ENCODE peak calls at places on chromosomes 13 and 19, in ten cellular contexts. I is mesothelial cell of epicardium; V is brain microvascular endothelial cell; F is fibroblast of mammary gland; S is ascending aorta; B is thoracic aorta; M is OCI-LY7; P is CD4-positive, alpha-beta T cell; J is omental fat pad; W is psoas muscle. G is an unnamed sample.

GRCh38 chr19:51647318-51647717 is 693 bp upstream of the SIGLEC14 start:
- DNase-seq in M (no peak), P (no peak), F (no peak), I (no peak), J (no peak), B (no peak), W (no peak), S (no peak), V (no peak), G (no peak)

GRCh38 chr19:55456347-55456746 is 5.1 kb downstream of the ISOC2 start:
- DNase-seq in B (no peak), P (no peak), W (no peak), I (no peak), F (no peak), V (no peak), M (no peak), J (no peak), S (no peak), G (no peak)

GRCh38 chr19:45852941-45853340 is 10.0 kb downstream of the SYMPK start:
- DNase-seq in I (no peak), J (no peak), M (no peak), B (no peak), V (no peak), S (no peak), F (peak), W (no peak), P (no peak), G (no peak)

GRCh38 chr13:112064222-112064621 is 2.7 kb upstream of the SOX1 start:
- DNase-seq in J (no peak), F (no peak), S (no peak), I (no peak), M (no peak), V (no peak), W (no peak), P (no peak), B (no peak), G (no peak)

GRCh38 chr13:110528371-110528770 is 33.2 kb downstream of the RAB20 start:
- DNase-seq in I (no peak), J (no peak), P (no peak), F (peak), S (no peak), B (no peak), M (no peak), W (no peak), V (peak), G (no peak)

GRCh38 chr19:27773318-27774094 is 1439.4 kb downstream of the UQCRFS1 start:
- DNase-seq in J (no peak), V (no peak), P (no peak), S (no peak), W (no peak), I (no peak), B (no peak), F (no peak), M (no peak), G (no peak)

GRCh38 chr19:38663957-38664502 is 16.6 kb downstream of the ACTN4 start:
- DNase-seq in B (no peak), W (peak), P (no peak), I (no peak), M (no peak), J (no peak), V (no peak), F (no peak), S (peak), G (peak)

GRCh38 chr13:43196171-43196611 is 172.8 kb downstream of the DNAJC15 start:
- DNase-seq in P (no peak), I (no peak), F (peak), J (no peak), S (no peak), V (no peak), B (no peak), W (peak), M (no peak), G (no peak)

GRCh38 chr19:21604941-21605548 is 99.6 kb downstream of the ZNF429 start:
- DNase-seq in V (no peak), I (no peak), S (no peak), J (no peak), P (no peak), F (no peak), B (no peak), W (no peak), M (no peak), G (no peak)

GRCh38 chr13:40982772-40983171 is 36.3 kb downstream of the ELF1 start:
- DNase-seq in I (no peak), P (peak), V (peak), W (no peak), B (no peak), M (peak), F (peak), J (no peak), S (no peak), G (no peak)

GRCh38 chr13:75258159-75258782 is 223.7 kb downstream of the TBC1D4 start:
- DNase-seq in V (no peak), I (no peak), S (no peak), W (no peak), P (no peak), J (no peak), B (no peak), F (peak), M (peak), G (no peak)

GRCh38 chr19:23991170-23991569 is 76.5 kb downstream of the ZNF726 start:
- DNase-seq in F (no peak), S (no peak), J (no peak), I (no peak), M (peak), W (no peak), V (peak), P (no peak), B (no peak), G (no peak)

GRCh38 chr13:51562011-51562671 is 22.1 kb upstream of the WDFY2 start:
- DNase-seq in S (no peak), W (no peak), V (no peak), F (no peak), B (no peak), J (no peak), I (no peak), P (no peak), M (no peak), G (no peak)

GRCh38 chr19:33134571-33135041 is 2.7 kb downstream of the WDR88 start:
- DNase-seq in I (no peak), J (no peak), V (no peak), M (no peak), F (no peak), P (peak), B (no peak), S (no peak), W (no peak), G (no peak)

GRCh38 chr19:2578911-2579677 is 103.2 kb downstream of the GADD45B start:
- DNase-seq in I (peak), B (peak), W (peak), F (peak), P (peak), V (peak), S (peak), M (no peak), J (no peak), G (peak)

GRCh38 chr19:52722062-52723005 is 12.5 kb downstream of the ZNF611 start:
- DNase-seq in J (no peak), I (no peak), V (peak), M (no peak), F (peak), P (no peak), B (no peak), S (no peak), W (no peak), G (no peak)

DNA sequence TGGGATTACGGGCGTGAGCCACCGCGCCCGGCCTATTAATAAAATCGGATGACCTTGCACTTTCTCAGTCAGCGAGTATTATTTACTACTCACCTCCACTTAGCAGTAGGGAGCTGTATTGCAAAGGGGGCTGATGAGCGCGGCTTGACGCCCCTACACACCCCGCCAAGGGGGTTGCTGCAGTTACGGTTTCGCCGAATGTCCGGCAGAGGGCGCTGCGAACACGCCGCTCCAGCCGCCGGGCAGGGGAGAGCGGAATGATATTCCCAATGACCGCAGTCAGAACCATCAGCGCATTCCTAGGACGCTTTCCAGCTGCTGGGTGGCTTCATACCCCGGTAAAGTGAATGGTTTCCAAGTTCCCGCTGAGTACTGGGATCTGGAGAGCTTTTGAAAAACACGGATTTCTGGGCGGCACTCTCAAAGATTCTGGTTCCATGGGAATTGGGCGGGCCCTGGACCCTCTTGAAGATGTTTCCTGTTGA is 30.0 kb upstream of the TPT1 start:
- DNase-seq in J (peak), I (peak), B (peak), S (peak), V (peak), F (peak), P (peak), M (peak), W (peak), G (peak)
- TF ChIP-seq CTCF in J (peak), I (peak), B (peak), S (peak), V (peak), F (peak), P (peak), M (peak), W (peak), G (peak)

GRCh38 chr19:13902993-13903555 is 2.8 kb downstream of the BRME1 start:
- DNase-seq in P (no peak), B (no peak), J (no peak), V (no peak), W (no peak), M (peak), F (peak), S (no peak), I (no peak), G (no peak)
- TF ChIP-seq CTCF in P (no peak), B (no peak), J (no peak), V (peak), W (no peak), M (peak), F (peak), S (peak), I (no peak), G (peak)

DNA sequence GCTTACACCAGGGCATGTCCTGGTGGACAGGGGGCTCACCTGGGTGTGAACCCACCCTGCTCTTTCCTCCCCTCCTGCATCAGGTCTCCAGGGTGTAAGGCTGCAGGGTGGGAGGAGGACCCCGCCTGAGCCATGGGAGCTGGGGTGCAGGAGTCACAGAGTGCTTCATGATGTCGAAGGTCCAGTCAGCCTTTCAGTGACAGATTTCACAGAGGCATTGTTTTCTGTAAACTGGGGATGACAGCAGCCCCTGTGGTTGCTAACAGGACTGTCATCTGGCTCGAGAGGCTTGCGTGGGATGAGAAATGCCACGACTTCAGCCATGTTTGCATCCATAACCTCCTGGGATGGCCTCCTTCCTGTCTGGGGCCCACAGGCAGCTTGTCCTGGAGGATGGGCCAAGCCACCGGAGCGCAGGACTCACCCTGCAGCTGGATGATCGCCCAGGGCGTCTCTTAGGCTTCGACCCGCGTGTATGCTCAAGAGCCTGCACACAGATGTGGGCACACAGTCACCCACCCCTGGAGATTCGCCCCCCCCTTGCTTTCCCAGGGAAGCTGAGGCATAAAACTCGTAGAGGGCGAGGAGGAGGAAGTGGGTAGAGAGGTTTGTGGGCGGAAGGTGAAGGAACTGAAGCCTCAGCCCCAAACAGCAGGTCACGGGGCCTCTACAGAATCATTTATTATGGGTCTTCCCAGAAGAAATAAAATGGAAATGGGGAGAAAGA is 4.9 kb downstream of the NANOS3 start:
- DNase-seq in B (no peak), F (peak), W (peak), J (no peak), V (no peak), I (no peak), S (no peak), P (no peak), M (no peak), G (peak)
- TF ChIP-seq CTCF in B (no peak), F (no peak), W (no peak), J (no peak), V (no peak), I (no peak), S (no peak), P (no peak), M (no peak), G (no peak)

GRCh38 chr13:113239357-113239756 is 29.9 kb downstream of the CUL4A start:
- DNase-seq in V (no peak), W (no peak), P (no peak), F (no peak), I (no peak), S (no peak), B (no peak), M (no peak), J (no peak), G (no peak)

GRCh38 chr13:113239986-113240385 is 30.6 kb downstream of the CUL4A start:
- DNase-seq in P (no peak), M (no peak), J (no peak), F (no peak), I (no peak), W (no peak), V (no peak), S (no peak), B (no peak), G (no peak)

GRCh38 chr13:113233101-113233500 is 23.7 kb downstream of the CUL4A start:
- DNase-seq in V (no peak), I (no peak), M (no peak), P (no peak), W (no peak), S (no peak), B (no peak), J (no peak), F (no peak), G (no peak)

GRCh38 chr13:113243847-113244246 is 34.4 kb downstream of the CUL4A start:
- DNase-seq in J (no peak), P (no peak), I (no peak), V (no peak), W (no peak), M (no peak), B (no peak), S (no peak), F (no peak), G (no peak)

DNA sequence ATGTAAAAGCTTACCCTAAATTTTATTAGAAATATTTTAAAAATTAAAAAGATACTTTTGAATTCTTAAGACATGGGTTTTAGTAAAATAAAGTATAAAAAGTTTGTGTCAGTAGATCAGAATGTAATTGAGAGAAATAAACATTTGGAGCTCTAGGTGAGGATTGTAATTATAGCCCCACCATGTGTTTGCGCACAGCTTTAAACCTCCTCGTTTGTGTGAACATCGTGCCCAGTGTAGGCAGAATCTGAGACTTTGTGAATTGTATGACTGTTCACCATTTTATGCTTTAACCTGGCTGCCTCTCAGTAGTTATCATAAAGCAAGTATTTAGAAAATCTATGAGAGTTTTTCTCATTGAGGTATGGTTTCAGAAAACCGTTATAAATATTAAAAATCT is 29.1 kb downstream of the CUL4A start:
- DNase-seq in W (no peak), B (no peak), V (no peak), P (no peak), J (no peak), I (no peak), S (no peak), F (no peak), M (no peak), G (no peak)
- TF ChIP-seq CTCF in W (no peak), B (no peak), V (no peak), P (no peak), J (no peak), I (no peak), S (no peak), F (no peak), M (no peak), G (no peak)

GRCh38 chr13:26111797-26112196 is 60.0 kb upstream of the SHISA2 start:
- DNase-seq in V (no peak), P (no peak), F (no peak), J (no peak), I (no peak), S (no peak), W (no peak), B (no peak), M (no peak), G (no peak)

GRCh38 chr13:26117620-26118019 is 65.8 kb upstream of the SHISA2 start:
- DNase-seq in M (no peak), J (no peak), B (no peak), F (no peak), V (no peak), S (no peak), W (no peak), I (no peak), P (no peak), G (no peak)

DNA sequence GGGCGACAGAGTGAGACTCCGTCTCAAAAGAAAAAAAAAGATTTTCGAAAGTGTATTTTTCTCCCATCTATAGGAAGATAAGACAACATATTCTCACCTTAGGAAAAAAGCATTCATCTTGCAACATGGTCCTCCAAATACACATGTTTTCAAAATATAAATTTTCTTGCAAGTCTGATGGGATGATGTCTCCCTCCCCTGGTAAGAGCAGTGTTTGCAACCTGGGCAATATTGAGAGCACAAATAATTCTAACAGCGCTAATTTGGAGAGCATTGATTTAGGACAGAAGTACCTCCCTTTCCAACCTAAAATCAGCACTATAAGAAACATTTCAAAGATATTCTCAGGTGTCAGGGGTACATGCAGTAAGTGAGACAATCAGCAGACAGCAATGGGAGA is 61.0 kb upstream of the SHISA2 start:
- DNase-seq in I (no peak), P (no peak), S (no peak), V (peak), F (no peak), M (no peak), W (no peak), J (no peak), B (no peak), G (no peak)
- TF ChIP-seq CTCF in I (no peak), P (no peak), S (no peak), V (peak), F (peak), M (peak), W (no peak), J (no peak), B (no peak), G (no peak)

GRCh38 chr19:36489920-36490415 is 607 bp upstream of the ZNF566 start:
- DNase-seq in V (peak), J (peak), P (peak), M (peak), W (no peak), B (peak), I (no peak), S (peak), F (peak), G (peak)

GRCh38 chr19:36488118-36488815 is 1.1 kb downstream of the ZNF566 start:
- DNase-seq in W (no peak), I (no peak), M (peak), V (no peak), F (no peak), S (no peak), P (no peak), B (no peak), J (no peak), G (no peak)

GRCh38 chr19:36488816-36489138 is 584 bp downstream of the ZNF566 start:
- DNase-seq in P (peak), M (peak), W (peak), F (peak), S (no peak), I (no peak), B (no peak), V (peak), J (no peak), G (no peak)

GRCh38 chr19:36483653-36484052 is 5.7 kb downstream of the ZNF566 start:
- DNase-seq in J (no peak), W (no peak), I (no peak), S (no peak), V (no peak), B (no peak), P (no peak), M (no peak), F (no peak), G (no peak)

DNA sequence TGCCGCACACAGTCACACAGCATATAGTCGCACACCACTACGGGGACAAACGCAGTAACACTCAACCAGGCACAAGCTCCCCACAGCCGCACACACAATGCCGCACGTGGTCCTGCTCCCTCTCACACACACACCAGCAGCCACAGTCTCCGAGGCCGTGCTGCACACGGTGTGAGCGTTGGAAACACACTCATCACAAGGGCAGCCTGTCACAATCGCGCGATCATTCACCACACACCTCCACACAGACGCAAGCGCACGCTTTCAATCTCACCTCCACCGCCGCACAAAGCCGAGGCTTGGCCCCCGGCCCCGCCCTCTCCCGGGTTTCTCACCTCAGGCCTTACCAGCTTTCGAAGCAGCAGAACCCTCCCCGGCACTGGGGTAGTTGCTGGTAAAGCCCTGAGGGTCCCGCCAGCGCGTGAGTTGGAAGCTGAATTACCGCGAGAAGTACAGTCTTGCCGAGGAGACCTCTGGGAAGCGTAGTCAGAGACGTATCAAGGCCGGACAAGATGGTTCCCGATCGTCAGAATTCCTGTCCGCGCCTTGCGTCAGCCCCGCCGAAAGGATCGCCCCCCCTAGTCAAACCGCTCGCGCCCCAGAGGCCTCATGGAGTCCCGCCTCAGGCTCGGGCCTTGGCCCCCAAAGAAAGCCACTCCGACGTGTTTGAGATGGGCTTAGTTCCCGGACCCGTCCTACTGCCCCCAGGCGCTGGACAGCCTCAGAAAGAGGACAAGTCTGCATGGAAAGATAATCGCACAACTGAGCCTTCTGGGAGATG is at the start of gene ZNF566:
- DNase-seq in V (peak), M (peak), J (peak), W (peak), F (peak), P (peak), B (peak), S (peak), I (peak), G (peak)
- TF ChIP-seq CTCF in V (peak), M (no peak), J (no peak), W (no peak), F (no peak), P (no peak), B (no peak), S (peak), I (no peak), G (no peak)

DNA sequence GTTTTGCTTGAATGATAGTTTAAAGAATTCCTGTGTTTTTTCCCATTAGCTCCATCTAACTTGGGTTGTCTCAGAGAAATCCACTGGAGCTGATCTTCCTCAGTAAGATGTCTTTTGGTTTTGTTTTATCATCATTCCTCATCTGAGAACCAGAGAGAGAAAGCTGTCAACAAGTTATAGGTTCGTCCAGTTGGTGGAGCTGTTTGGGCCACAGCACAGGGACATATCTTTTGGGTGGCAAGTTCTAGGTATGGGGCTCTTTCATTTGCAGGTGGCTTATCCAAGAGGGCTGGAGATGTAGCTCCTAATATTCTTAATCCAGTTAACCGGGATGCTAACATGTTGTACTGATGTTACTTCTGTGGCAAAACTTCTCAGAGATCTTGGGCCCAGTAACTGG is 174.2 kb downstream of the KCNRG start:
- DNase-seq in W (no peak), P (no peak), B (no peak), S (no peak), M (no peak), I (no peak), J (no peak), F (no peak), V (no peak), G (no peak)
- TF ChIP-seq CTCF in W (no peak), P (no peak), B (no peak), S (no peak), M (peak), I (no peak), J (no peak), F (peak), V (peak), G (no peak)

GRCh38 chr19:41014643-41015042 is 23.6 kb downstream of the CYP2B6 start:
- DNase-seq in B (no peak), F (no peak), S (no peak), P (no peak), W (no peak), I (no peak), V (no peak), J (no peak), M (no peak), G (no peak)
- TF ChIP-seq CTCF in B (no peak), F (no peak), S (no peak), P (no peak), W (no peak), I (no peak), V (no peak), J (no peak), M (no peak), G (no peak)

G was measured in natural killer cell.